ENCODE peak calls at places on chromosome 7, in six cellular contexts. One of them, this sample, is unnamed.

GRCh38 chr7:111029574-111030357 is 61.2 kb upstream of the LRRN3 start:
- DNase-seq in ovary: no peak
- DNase-seq in A549: no peak
- DNase-seq in OCI-LY7: no peak
- DNase-seq in mammary epithelial cell: no peak
- DNase-seq in body of pancreas: peak
- DNase-seq in this sample: no peak

GRCh38 chr7:151018421-151019129 is 5.7 kb downstream of the ATG9B start:
- DNase-seq in ovary: peak
- DNase-seq in A549: no peak
- DNase-seq in OCI-LY7: no peak
- DNase-seq in mammary epithelial cell: no peak
- DNase-seq in body of pancreas: peak
- DNase-seq in this sample: no peak

GRCh38 chr7:39758234-39758970 is 135.0 kb downstream of the RALA start:
- DNase-seq in ovary: no peak
- DNase-seq in A549: no peak
- DNase-seq in OCI-LY7: no peak
- DNase-seq in mammary epithelial cell: peak
- DNase-seq in body of pancreas: no peak
- DNase-seq in this sample: no peak

GRCh38 chr7:156751319-156751718 is 110.7 kb downstream of the RNF32 start:
- DNase-seq in ovary: no peak
- DNase-seq in A549: peak
- DNase-seq in OCI-LY7: no peak
- DNase-seq in mammary epithelial cell: peak
- DNase-seq in body of pancreas: no peak
- DNase-seq in this sample: no peak

GRCh38 chr7:45417268-45417667 is 156.9 kb upstream of the ADCY1 start:
- DNase-seq in ovary: no peak
- DNase-seq in A549: no peak
- DNase-seq in OCI-LY7: no peak
- DNase-seq in mammary epithelial cell: no peak
- DNase-seq in body of pancreas: no peak
- DNase-seq in this sample: no peak

GRCh38 chr7:42843209-42843800 is 68.6 kb downstream of the C7orf25 start:
- DNase-seq in ovary: peak
- DNase-seq in A549: peak
- DNase-seq in OCI-LY7: peak
- DNase-seq in mammary epithelial cell: no peak
- DNase-seq in body of pancreas: peak
- DNase-seq in this sample: no peak

GRCh38 chr7:123285076-123285700 is 85.4 kb upstream of the SLC13A1 start:
- DNase-seq in ovary: no peak
- DNase-seq in A549: no peak
- DNase-seq in OCI-LY7: no peak
- DNase-seq in mammary epithelial cell: no peak
- DNase-seq in body of pancreas: no peak
- DNase-seq in this sample: no peak

GRCh38 chr7:146503844-146504243 is 387.2 kb downstream of the CNTNAP2 start:
- DNase-seq in ovary: no peak
- DNase-seq in A549: no peak
- DNase-seq in OCI-LY7: peak
- DNase-seq in mammary epithelial cell: no peak
- DNase-seq in body of pancreas: no peak
- DNase-seq in this sample: no peak

GRCh38 chr7:140310337-140311002 is 87.9 kb downstream of the SLC37A3 start:
- DNase-seq in ovary: no peak
- DNase-seq in A549: no peak
- DNase-seq in OCI-LY7: no peak
- DNase-seq in mammary epithelial cell: no peak
- DNase-seq in body of pancreas: no peak
- DNase-seq in this sample: no peak

GRCh38 chr7:155169498-155170065 is 99.5 kb downstream of the HTR5A start:
- DNase-seq in ovary: no peak
- DNase-seq in A549: no peak
- DNase-seq in OCI-LY7: no peak
- DNase-seq in mammary epithelial cell: no peak
- DNase-seq in body of pancreas: no peak
- DNase-seq in this sample: no peak

GRCh38 chr7:94434031-94434430 is 39.3 kb downstream of the COL1A2 start:
- DNase-seq in ovary: no peak
- DNase-seq in A549: no peak
- DNase-seq in OCI-LY7: no peak
- DNase-seq in mammary epithelial cell: no peak
- DNase-seq in body of pancreas: no peak
- DNase-seq in this sample: no peak

GRCh38 chr7:48518092-48518491 is 346.8 kb downstream of the ABCA13 start:
- DNase-seq in ovary: no peak
- DNase-seq in A549: no peak
- DNase-seq in OCI-LY7: no peak
- DNase-seq in mammary epithelial cell: no peak
- DNase-seq in body of pancreas: no peak
- DNase-seq in this sample: no peak

GRCh38 chr7:135716677-135717238 is 11.2 kb downstream of the SLC13A4 start:
- DNase-seq in ovary: no peak
- DNase-seq in A549: peak
- DNase-seq in OCI-LY7: no peak
- DNase-seq in mammary epithelial cell: peak
- DNase-seq in body of pancreas: no peak
- DNase-seq in this sample: no peak

GRCh38 chr7:67022501-67022900 is 25.9 kb downstream of the TYW1 start:
- DNase-seq in ovary: no peak
- DNase-seq in A549: no peak
- DNase-seq in OCI-LY7: no peak
- DNase-seq in mammary epithelial cell: no peak
- DNase-seq in body of pancreas: no peak
- DNase-seq in this sample: no peak
- TF ChIP-seq CTCF in ovary: no peak
- TF ChIP-seq CTCF in A549: no peak
- TF ChIP-seq CTCF in OCI-LY7: no peak
- TF ChIP-seq CTCF in mammary epithelial cell: no peak
- TF ChIP-seq CTCF in body of pancreas: no peak
- TF ChIP-seq CTCF in this sample: no peak

GRCh38 chr7:35793225-35793579 is 7.7 kb upstream of the SEPTIN7 start:
- DNase-seq in ovary: no peak
- DNase-seq in A549: no peak
- DNase-seq in OCI-LY7: no peak
- DNase-seq in mammary epithelial cell: no peak
- DNase-seq in body of pancreas: no peak
- DNase-seq in this sample: no peak
- H3K27ac ChIP-seq in ovary: no peak
- H3K27ac ChIP-seq in A549: no peak
- H3K27ac ChIP-seq in OCI-LY7: no peak
- H3K27ac ChIP-seq in mammary epithelial cell: no peak
- H3K27ac ChIP-seq in body of pancreas: no peak
- H3K27ac ChIP-seq in this sample: no peak

DNA sequence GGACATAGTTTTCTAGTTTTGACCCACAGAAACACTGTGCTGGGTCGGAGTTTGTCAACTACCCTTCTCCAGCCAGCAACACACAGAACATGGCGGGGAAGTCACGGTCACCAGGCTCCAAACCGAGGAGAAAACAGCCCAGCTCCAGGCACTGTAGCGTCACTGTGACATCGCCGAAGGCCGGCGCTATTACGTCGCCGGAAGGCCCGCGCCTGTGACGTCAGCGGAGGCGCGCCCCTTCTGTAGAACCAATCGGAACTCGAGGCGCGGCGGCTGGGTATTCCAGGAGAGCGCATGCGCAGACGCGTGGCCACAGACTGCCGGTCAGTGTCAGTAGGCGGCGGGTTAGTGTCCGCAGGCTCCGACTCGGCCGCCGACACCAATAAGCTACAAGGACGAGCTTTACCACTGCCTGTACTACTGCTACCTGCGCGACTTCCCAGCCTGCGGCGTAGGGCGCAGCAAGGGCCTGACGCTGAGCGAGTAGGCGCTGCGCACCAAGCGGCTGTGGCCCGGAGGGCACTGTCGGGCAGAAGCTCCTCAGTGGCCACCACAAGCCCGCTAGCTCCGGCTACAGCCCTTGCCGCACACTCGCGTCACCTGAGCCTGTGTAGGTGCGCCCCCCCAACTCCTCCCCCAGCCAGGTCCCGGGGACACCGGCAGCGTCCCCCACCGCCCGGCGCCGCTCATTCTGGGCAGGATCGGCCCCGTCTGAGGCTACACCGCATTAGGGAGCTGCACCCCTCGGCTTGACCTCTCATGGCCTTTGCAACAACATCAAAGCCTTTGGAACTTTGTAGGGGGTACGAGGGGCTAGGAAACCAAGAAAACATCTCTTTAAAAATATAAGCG is 35.1 kb upstream of the SRRM3 start:
- DNase-seq in ovary: peak
- DNase-seq in A549: peak
- DNase-seq in OCI-LY7: peak
- DNase-seq in mammary epithelial cell: peak
- DNase-seq in body of pancreas: peak
- DNase-seq in this sample: peak
- TF ChIP-seq CTCF in ovary: peak
- TF ChIP-seq CTCF in A549: no peak
- TF ChIP-seq CTCF in OCI-LY7: no peak
- TF ChIP-seq CTCF in mammary epithelial cell: no peak
- TF ChIP-seq CTCF in body of pancreas: no peak
- TF ChIP-seq CTCF in this sample: no peak

DNA sequence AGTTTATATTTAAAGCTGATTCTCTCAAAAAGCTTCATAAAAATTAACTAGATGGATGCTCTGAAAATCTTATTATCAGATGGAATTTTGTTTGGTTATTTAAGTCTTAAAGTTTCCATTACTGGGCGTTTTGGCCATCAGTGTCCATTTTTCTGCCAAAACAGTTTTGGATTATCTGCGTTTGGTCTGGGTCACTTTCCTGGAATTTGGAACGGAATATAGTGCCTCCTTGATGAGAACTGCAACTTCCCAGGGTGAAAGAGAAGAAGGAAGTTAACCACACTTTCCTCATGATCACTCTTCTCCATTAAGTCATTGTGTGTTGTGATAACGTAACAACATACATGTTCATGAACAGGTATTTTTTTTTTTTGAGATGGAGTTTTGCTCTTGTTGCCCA is 764.8 kb upstream of the AUTS2 start:
- DNase-seq in ovary: no peak
- DNase-seq in A549: no peak
- DNase-seq in OCI-LY7: no peak
- DNase-seq in mammary epithelial cell: no peak
- DNase-seq in body of pancreas: no peak
- DNase-seq in this sample: no peak
- H3K27ac ChIP-seq in ovary: no peak
- H3K27ac ChIP-seq in A549: no peak
- H3K27ac ChIP-seq in OCI-LY7: no peak
- H3K27ac ChIP-seq in mammary epithelial cell: no peak
- H3K27ac ChIP-seq in body of pancreas: no peak
- H3K27ac ChIP-seq in this sample: no peak

GRCh38 chr7:898855-899681 is 22.7 kb downstream of the GET4 start:
- DNase-seq in ovary: no peak
- DNase-seq in A549: no peak
- DNase-seq in OCI-LY7: no peak
- DNase-seq in mammary epithelial cell: no peak
- DNase-seq in body of pancreas: no peak
- DNase-seq in this sample: no peak

GRCh38 chr7:899806-900205 is 23.5 kb downstream of the GET4 start:
- DNase-seq in ovary: no peak
- DNase-seq in A549: no peak
- DNase-seq in OCI-LY7: no peak
- DNase-seq in mammary epithelial cell: no peak
- DNase-seq in body of pancreas: no peak
- DNase-seq in this sample: no peak

GRCh38 chr7:897086-897485 is 20.7 kb downstream of the GET4 start:
- DNase-seq in ovary: no peak
- DNase-seq in A549: no peak
- DNase-seq in OCI-LY7: no peak
- DNase-seq in mammary epithelial cell: no peak
- DNase-seq in body of pancreas: no peak
- DNase-seq in this sample: no peak

GRCh38 chr7:897771-898376 is 21.5 kb downstream of the GET4 start:
- DNase-seq in ovary: no peak
- DNase-seq in A549: peak
- DNase-seq in OCI-LY7: no peak
- DNase-seq in mammary epithelial cell: no peak
- DNase-seq in body of pancreas: peak
- DNase-seq in this sample: no peak

DNA sequence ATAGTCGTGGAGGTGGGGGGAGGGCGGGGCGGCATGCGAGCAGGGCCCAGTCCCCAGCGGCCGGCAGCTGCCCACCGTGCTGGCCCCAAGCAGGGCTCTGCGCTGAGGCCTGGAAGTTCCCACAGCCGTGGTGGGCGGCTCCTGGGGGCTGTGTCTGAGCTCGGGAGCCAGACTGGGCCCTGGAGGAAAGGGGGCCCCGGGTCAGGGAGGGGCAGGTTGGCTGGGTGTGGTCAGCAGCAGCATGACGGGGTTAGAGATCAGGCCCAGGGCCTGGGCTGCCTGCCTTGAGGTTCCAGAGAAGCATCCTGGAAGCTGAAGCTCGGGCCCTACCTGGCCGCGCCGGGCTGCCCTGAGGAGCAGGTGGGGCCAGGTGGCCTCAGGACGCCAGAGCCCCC is 22.1 kb downstream of the GET4 start:
- DNase-seq in ovary: no peak
- DNase-seq in A549: no peak
- DNase-seq in OCI-LY7: no peak
- DNase-seq in mammary epithelial cell: no peak
- DNase-seq in body of pancreas: no peak
- DNase-seq in this sample: no peak
- TF ChIP-seq CTCF in ovary: no peak
- TF ChIP-seq CTCF in A549: no peak
- TF ChIP-seq CTCF in OCI-LY7: no peak
- TF ChIP-seq CTCF in mammary epithelial cell: no peak
- TF ChIP-seq CTCF in body of pancreas: no peak
- TF ChIP-seq CTCF in this sample: no peak

GRCh38 chr7:50329775-50330174 is 25.3 kb downstream of the IKZF1 start:
- DNase-seq in ovary: no peak
- DNase-seq in A549: no peak
- DNase-seq in OCI-LY7: peak
- DNase-seq in mammary epithelial cell: no peak
- DNase-seq in body of pancreas: no peak
- DNase-seq in this sample: no peak
- H3K27ac ChIP-seq in ovary: no peak
- H3K27ac ChIP-seq in A549: no peak
- H3K27ac ChIP-seq in OCI-LY7: peak
- H3K27ac ChIP-seq in mammary epithelial cell: no peak
- H3K27ac ChIP-seq in body of pancreas: no peak
- H3K27ac ChIP-seq in this sample: no peak

DNA sequence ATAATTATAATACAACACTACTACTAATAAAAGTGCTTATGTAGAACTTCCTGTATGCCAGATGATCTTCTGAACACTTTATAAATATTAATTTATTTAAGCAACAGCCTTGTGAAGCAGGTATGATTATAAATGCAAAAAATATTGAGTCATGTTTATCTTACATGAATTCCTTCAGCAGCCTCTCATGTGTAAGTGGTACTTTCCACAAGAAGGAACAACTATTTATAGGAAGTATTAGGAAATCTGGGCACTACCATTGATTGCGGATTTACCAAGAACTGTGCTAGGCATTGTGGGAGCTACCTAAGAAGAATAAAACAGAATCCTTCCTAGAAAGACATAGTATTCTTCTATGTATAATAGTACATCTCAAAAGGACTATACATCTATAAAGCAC is 10.7 kb upstream of the STEAP4 start:
- DNase-seq in ovary: no peak
- DNase-seq in A549: no peak
- DNase-seq in OCI-LY7: no peak
- DNase-seq in mammary epithelial cell: peak
- DNase-seq in body of pancreas: no peak
- DNase-seq in this sample: no peak
- TF ChIP-seq CTCF in ovary: no peak
- TF ChIP-seq CTCF in A549: no peak
- TF ChIP-seq CTCF in OCI-LY7: no peak
- TF ChIP-seq CTCF in mammary epithelial cell: no peak
- TF ChIP-seq CTCF in body of pancreas: no peak
- TF ChIP-seq CTCF in this sample: no peak